ENCODE peak calls at places on chromosomes 1 and 21, in eight cellular contexts. L is hypothalamus, T is endothelial cell, Q is kidney, U is kidney tubule cell, C is NAMALWA, D is sciatic nerve, Y is cardiac muscle cell. X is an unnamed sample.

GRCh38 chr1:230516890-230517289 is 90.8 kb upstream of the PGBD5 start:
- DNase-seq in D (no peak), Q (no peak), Y (no peak), L (no peak), T (no peak), U (no peak), C (no peak), X (no peak)

GRCh38 chr1:212700892-212701819 is 1.5 kb upstream of the BATF3 start:
- DNase-seq in Q (peak; percentile 81), D (peak; percentile 79), Y (peak; percentile 64), U (peak; percentile 14), L (peak; percentile 65), C (peak; percentile 30), T (peak; percentile 47), X (peak; percentile 40)

GRCh38 chr1:94000531-94001282 is 91.5 kb upstream of the GCLM start:
- DNase-seq in L (no peak), Y (no peak), U (no peak), Q (no peak), T (no peak), C (no peak), D (no peak), X (no peak)

GRCh38 chr1:24928631-24929090 is 1.4 kb downstream of the RUNX3 start:
- DNase-seq in D (no peak), T (peak; percentile 37), L (no peak), Q (no peak), Y (no peak), U (no peak), C (peak; percentile 72), X (no peak)

GRCh38 chr1:235853653-235854052 is 13.1 kb downstream of the LYST start:
- DNase-seq in Y (no peak), C (no peak), T (no peak), U (no peak), Q (no peak), D (no peak), L (no peak), X (no peak)

GRCh38 chr1:231091853-231092301 is 51.8 kb upstream of the FAM89A start:
- DNase-seq in L (no peak), Y (no peak), C (peak; percentile 56), Q (no peak), D (no peak), U (peak; percentile 20), T (peak; percentile 71), X (no peak)

GRCh38 chr1:55650449-55650848 is 435.3 kb upstream of the USP24 start:
- DNase-seq in D (no peak), Y (no peak), U (no peak), T (no peak), L (no peak), C (no peak), Q (no peak), X (no peak)

GRCh38 chr1:232767381-232768074 is 37.7 kb upstream of the MAP10 start:
- DNase-seq in L (no peak), Y (no peak), D (peak; percentile 64), U (peak; percentile 90), T (no peak), C (no peak), Q (no peak), X (no peak)

GRCh38 chr1:228277491-228278431 is 69.9 kb downstream of the OBSCN start:
- DNase-seq in D (peak; percentile 39), Y (no peak), Q (peak; percentile 73), U (no peak), T (no peak), C (no peak), L (no peak), X (no peak)

GRCh38 chr21:15330872-15331271 is 266.1 kb upstream of the NRIP1 start:
- DNase-seq in Q (no peak), L (no peak), T (no peak), Y (no peak), D (no peak), C (no peak), U (no peak), X (no peak)

GRCh38 chr1:119829636-119830035 is 18.4 kb upstream of the REG4 start:
- DNase-seq in Y (no peak), D (no peak), Q (no peak), C (no peak), L (no peak), T (no peak), U (no peak), X (no peak)

GRCh38 chr1:87215592-87215991 is 113.1 kb upstream of the LMO4 start:
- DNase-seq in L (no peak), U (no peak), C (no peak), T (no peak), Y (no peak), Q (no peak), D (no peak), X (no peak)

GRCh38 chr1:171251042-171251740 is 2.9 kb downstream of the FMO1 start:
- DNase-seq in U (peak; percentile 66), T (peak; percentile 29), Q (no peak), C (peak; percentile 75), D (peak; percentile 64), L (no peak), Y (peak; percentile 27), X (no peak)

GRCh38 chr1:243325305-243325890 is 69.6 kb downstream of the SDCCAG8 start:
- DNase-seq in D (no peak), T (peak; percentile 29), L (no peak), U (peak; percentile 62), Q (no peak), Y (peak; percentile 55), C (peak; percentile 73), X (peak; percentile 70)

GRCh38 chr21:17775431-17776126 is 43.6 kb downstream of the C21orf91 start:
- DNase-seq in Q (peak; percentile 68), T (no peak), D (no peak), C (no peak), Y (no peak), L (no peak), U (no peak), X (no peak)